ENCODE peak calls at places on chromosomes 16 and 17, in five cellular contexts. One of them, this sample, is unnamed.

GRCh38 chr17:45288825-45289224 is 26.9 kb upstream of the SPATA32 start:
- DNase-seq in SK-N-SH: no peak
- DNase-seq in GM12878: no peak
- DNase-seq in K562: no peak
- DNase-seq in IMR-90: no peak
- DNase-seq in this sample: no peak

GRCh38 chr16:1211451-1212268 is 13.4 kb downstream of the TPSG1 start:
- DNase-seq in K562: no peak
- DNase-seq in SK-N-SH: no peak
- DNase-seq in IMR-90: no peak
- DNase-seq in GM12878: no peak
- DNase-seq in this sample: no peak

GRCh38 chr17:18916816-18917496 is 35.0 kb upstream of the SLC5A10 start:
- DNase-seq in K562: peak
- DNase-seq in GM12878: no peak
- DNase-seq in IMR-90: peak
- DNase-seq in SK-N-SH: no peak
- DNase-seq in this sample: no peak

GRCh38 chr16:24009955-24010354 is 174.2 kb downstream of the PRKCB start:
- DNase-seq in SK-N-SH: no peak
- DNase-seq in GM12878: peak
- DNase-seq in K562: no peak
- DNase-seq in IMR-90: no peak
- DNase-seq in this sample: no peak

GRCh38 chr16:59021751-59022150 is 287.6 kb upstream of the GOT2 start:
- DNase-seq in K562: no peak
- DNase-seq in SK-N-SH: no peak
- DNase-seq in IMR-90: peak
- DNase-seq in GM12878: no peak
- DNase-seq in this sample: peak

GRCh38 chr16:69448470-69449193 is 24.2 kb downstream of the CYB5B start:
- DNase-seq in SK-N-SH: peak
- DNase-seq in GM12878: no peak
- DNase-seq in K562: no peak
- DNase-seq in IMR-90: peak
- DNase-seq in this sample: peak

GRCh38 chr16:82043680-82044584 is 8.9 kb downstream of the HSD17B2 start:
- DNase-seq in K562: no peak
- DNase-seq in GM12878: no peak
- DNase-seq in IMR-90: peak
- DNase-seq in SK-N-SH: no peak
- DNase-seq in this sample: no peak

GRCh38 chr16:48384305-48384981 is 770 bp downstream of the SIAH1 start:
- DNase-seq in GM12878: no peak
- DNase-seq in IMR-90: peak
- DNase-seq in K562: no peak
- DNase-seq in SK-N-SH: peak
- DNase-seq in this sample: peak

GRCh38 chr16:11224096-11224893 is 31.7 kb downstream of the SOCS1 start:
- DNase-seq in SK-N-SH: no peak
- DNase-seq in IMR-90: no peak
- DNase-seq in K562: peak
- DNase-seq in GM12878: peak
- DNase-seq in this sample: no peak

GRCh38 chr16:4982056-4982867 is 24.1 kb downstream of the SEC14L5 start:
- DNase-seq in IMR-90: no peak
- DNase-seq in K562: no peak
- DNase-seq in SK-N-SH: no peak
- DNase-seq in GM12878: no peak
- DNase-seq in this sample: no peak

GRCh38 chr17:69434164-69434579 is 19.7 kb downstream of the MAP2K6 start:
- DNase-seq in IMR-90: peak
- DNase-seq in K562: no peak
- DNase-seq in GM12878: no peak
- DNase-seq in SK-N-SH: no peak
- DNase-seq in this sample: no peak

GRCh38 chr17:80219777-80220708 is at the start of the genes SGSH and SLC26A11:
- DNase-seq in K562: peak
- DNase-seq in SK-N-SH: peak
- DNase-seq in GM12878: no peak
- DNase-seq in IMR-90: peak
- DNase-seq in this sample: peak

GRCh38 chr17:80222376-80223141 is 2.3 kb downstream of the SLC26A11 start:
- DNase-seq in GM12878: no peak
- DNase-seq in SK-N-SH: no peak
- DNase-seq in K562: no peak
- DNase-seq in IMR-90: no peak
- DNase-seq in this sample: no peak

GRCh38 chr17:80221401-80221800 is 1.2 kb downstream of the SLC26A11 start:
- DNase-seq in SK-N-SH: no peak
- DNase-seq in K562: no peak
- DNase-seq in IMR-90: no peak
- DNase-seq in GM12878: no peak
- DNase-seq in this sample: no peak

GRCh38 chr17:80219013-80219776 is 938 bp downstream of the SGSH start:
- DNase-seq in IMR-90: peak
- DNase-seq in GM12878: peak
- DNase-seq in SK-N-SH: peak
- DNase-seq in K562: peak
- DNase-seq in this sample: peak

DNA sequence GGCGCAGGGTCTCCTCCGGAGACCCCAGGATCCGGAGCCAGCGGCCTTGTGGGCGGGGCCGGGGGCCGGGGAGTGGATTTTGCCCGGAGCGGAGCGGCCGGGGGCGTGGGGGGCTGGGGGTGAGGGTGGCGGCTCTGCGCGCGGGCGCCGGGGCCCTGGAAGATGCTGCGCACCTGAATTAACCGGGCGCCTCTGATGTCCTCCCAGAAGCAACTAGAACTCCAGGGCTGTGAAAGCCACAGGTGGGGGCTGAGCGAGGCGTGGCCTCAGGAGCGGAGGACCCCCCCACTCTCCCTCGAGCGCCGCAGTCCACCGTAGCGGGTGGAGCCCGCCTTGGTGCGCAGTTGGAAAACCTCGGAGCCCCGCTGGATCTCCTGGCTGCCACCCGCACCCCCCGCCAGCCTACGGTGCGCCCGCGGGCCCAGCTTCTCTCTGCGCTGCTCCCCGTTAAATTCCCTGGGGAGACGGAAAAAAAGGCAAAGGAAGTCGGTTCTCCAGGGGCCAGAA is 535 bp downstream of the SLC26A11 start:
- DNase-seq in IMR-90: no peak
- DNase-seq in K562: no peak
- DNase-seq in SK-N-SH: peak
- DNase-seq in GM12878: no peak
- DNase-seq in this sample: no peak
- TF ChIP-seq RCOR1 in IMR-90: no peak
- TF ChIP-seq RCOR1 in K562: no peak
- TF ChIP-seq RCOR1 in SK-N-SH: no peak
- TF ChIP-seq RCOR1 in GM12878: no peak
- TF ChIP-seq RCOR1 in this sample: no peak

DNA sequence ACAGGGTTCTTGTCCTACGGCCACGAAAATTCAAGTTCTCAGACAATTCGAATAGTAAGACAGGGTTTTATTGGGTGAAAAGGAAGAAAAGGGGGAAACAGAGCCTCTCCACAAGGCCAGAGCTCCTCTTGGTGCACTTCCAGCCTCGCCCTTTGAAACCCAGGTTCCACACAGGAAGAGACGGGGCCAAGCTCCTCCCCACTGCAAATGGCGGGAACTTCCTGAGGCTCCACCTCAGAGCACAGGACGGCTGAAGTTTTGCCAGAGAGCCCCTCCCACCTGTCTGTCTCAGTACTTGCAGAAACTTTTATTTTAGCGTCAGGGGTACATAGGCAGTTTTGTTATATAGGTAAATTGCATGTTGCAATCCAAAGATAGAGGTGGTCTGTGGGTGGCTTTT is 165.7 kb upstream of the CDH8 start:
- DNase-seq in K562: no peak
- DNase-seq in SK-N-SH: no peak
- DNase-seq in IMR-90: no peak
- DNase-seq in GM12878: no peak
- DNase-seq in this sample: no peak
- TF ChIP-seq RCOR1 in K562: no peak
- TF ChIP-seq RCOR1 in SK-N-SH: no peak
- TF ChIP-seq RCOR1 in IMR-90: no peak
- TF ChIP-seq RCOR1 in GM12878: no peak
- TF ChIP-seq RCOR1 in this sample: no peak

GRCh38 chr17:78766225-78766624 is 15.8 kb downstream of the CYTH1 start:
- DNase-seq in IMR-90: no peak
- DNase-seq in GM12878: no peak
- DNase-seq in SK-N-SH: no peak
- DNase-seq in K562: no peak
- DNase-seq in this sample: no peak

GRCh38 chr17:78766743-78767294 is 15.3 kb downstream of the CYTH1 start:
- DNase-seq in GM12878: no peak
- DNase-seq in SK-N-SH: no peak
- DNase-seq in IMR-90: no peak
- DNase-seq in K562: no peak
- DNase-seq in this sample: no peak

GRCh38 chr17:78765821-78766220 is 16.3 kb downstream of the CYTH1 start:
- DNase-seq in IMR-90: no peak
- DNase-seq in SK-N-SH: no peak
- DNase-seq in K562: no peak
- DNase-seq in GM12878: no peak
- DNase-seq in this sample: no peak

GRCh38 chr17:78769200-78769773 is 12.8 kb downstream of the CYTH1 start:
- DNase-seq in IMR-90: no peak
- DNase-seq in K562: no peak
- DNase-seq in GM12878: no peak
- DNase-seq in SK-N-SH: no peak
- DNase-seq in this sample: no peak

GRCh38 chr17:78767806-78768205 is 14.3 kb downstream of the CYTH1 start:
- DNase-seq in K562: no peak
- DNase-seq in SK-N-SH: no peak
- DNase-seq in GM12878: no peak
- DNase-seq in IMR-90: peak
- DNase-seq in this sample: no peak
- TF ChIP-seq RCOR1 in K562: no peak
- TF ChIP-seq RCOR1 in SK-N-SH: no peak
- TF ChIP-seq RCOR1 in GM12878: no peak
- TF ChIP-seq RCOR1 in IMR-90: no peak
- TF ChIP-seq RCOR1 in this sample: no peak

DNA sequence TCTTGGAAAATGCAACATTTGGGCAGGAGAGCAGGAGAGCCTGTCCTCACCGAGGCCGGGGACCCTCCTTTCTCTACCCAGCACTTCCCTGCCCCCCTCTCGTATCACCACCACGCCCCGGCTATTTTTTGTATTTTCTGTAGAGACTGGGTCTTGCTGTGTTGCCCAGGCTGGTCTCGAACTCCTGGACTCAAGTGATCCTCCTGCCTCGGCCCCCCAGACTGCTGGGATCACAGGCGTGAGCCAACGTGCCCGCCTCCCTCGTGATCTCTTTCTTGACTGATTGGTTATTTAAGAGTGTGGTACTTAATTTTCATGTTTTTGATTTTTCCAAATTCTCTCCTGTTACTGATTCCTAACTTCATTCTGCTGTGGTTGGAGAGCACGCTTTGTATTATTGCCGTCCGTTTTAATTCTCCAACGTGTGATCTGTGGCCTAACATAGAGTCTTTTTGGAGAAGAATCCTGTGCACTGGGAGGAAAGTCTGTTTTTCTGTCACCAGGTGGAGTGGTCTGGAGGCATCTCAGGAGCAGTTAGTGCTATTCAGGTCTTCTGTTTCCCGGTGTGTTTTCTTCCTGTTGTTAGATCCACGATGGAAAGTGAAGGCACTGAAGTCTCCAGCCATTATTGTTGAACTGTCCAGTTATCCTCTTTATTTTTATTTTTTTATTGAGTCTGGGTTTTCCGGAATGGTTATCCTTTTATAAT is 40.4 kb downstream of the ZNF778 start:
- DNase-seq in K562: no peak
- DNase-seq in IMR-90: no peak
- DNase-seq in GM12878: no peak
- DNase-seq in SK-N-SH: peak
- DNase-seq in this sample: no peak
- TF ChIP-seq RCOR1 in K562: no peak
- TF ChIP-seq RCOR1 in IMR-90: no peak
- TF ChIP-seq RCOR1 in GM12878: no peak
- TF ChIP-seq RCOR1 in SK-N-SH: no peak
- TF ChIP-seq RCOR1 in this sample: no peak

DNA sequence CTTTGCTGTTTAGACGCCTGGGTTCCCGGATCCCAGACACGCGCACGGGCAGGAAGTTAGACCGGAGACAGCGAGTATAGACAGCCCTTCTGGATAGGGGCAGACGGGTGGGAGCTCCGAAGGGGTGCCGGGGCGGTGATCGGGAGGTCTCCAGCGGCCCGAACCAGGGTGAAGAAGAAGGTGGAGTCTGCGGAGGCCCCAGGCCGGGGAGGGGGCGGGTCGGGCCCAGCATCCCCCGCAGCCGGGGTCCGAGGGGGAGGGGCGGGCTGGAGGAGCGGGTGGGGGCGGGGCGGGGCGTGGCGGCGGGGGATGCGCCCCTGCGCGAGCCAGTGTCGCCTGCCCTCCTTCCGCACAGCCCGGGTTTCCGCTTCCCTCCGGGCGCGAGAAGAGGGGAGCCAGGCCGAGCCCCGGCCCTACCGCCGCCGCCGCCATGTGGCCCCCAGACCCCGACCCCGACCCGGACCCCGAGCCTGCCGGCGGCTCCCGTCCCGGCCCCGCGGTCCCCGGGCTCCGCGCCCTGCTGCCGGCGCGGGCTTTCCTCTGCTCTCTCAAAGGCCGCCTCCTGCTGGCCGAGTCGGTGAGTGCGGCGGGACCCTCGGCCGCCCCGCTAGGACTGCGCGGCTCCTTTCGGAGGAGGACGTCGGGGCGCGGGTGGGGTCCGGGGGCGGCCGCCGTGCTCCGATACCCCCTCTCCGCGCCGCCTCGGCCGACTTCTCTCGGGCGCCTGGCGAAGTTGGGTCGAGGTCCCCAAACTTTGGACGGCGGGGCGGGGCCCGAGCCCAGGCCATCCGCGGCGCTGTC is at the start of gene CMTM3:
- DNase-seq in IMR-90: peak
- DNase-seq in SK-N-SH: peak
- DNase-seq in K562: peak
- DNase-seq in GM12878: no peak
- DNase-seq in this sample: peak
- TF ChIP-seq RCOR1 in IMR-90: no peak
- TF ChIP-seq RCOR1 in SK-N-SH: no peak
- TF ChIP-seq RCOR1 in K562: peak
- TF ChIP-seq RCOR1 in GM12878: no peak
- TF ChIP-seq RCOR1 in this sample: no peak

GRCh38 chr17:74603746-74604145 is 11.7 kb upstream of the CD300LD start:
- DNase-seq in IMR-90: no peak
- DNase-seq in GM12878: no peak
- DNase-seq in SK-N-SH: no peak
- DNase-seq in K562: no peak
- DNase-seq in this sample: no peak

GRCh38 chr17:74604748-74605147 is 12.7 kb upstream of the CD300LD start:
- DNase-seq in IMR-90: no peak
- DNase-seq in K562: no peak
- DNase-seq in SK-N-SH: no peak
- DNase-seq in GM12878: no peak
- DNase-seq in this sample: no peak

GRCh38 chr17:74606050-74606449 is 14.0 kb upstream of the CD300LD start:
- DNase-seq in SK-N-SH: no peak
- DNase-seq in IMR-90: no peak
- DNase-seq in K562: no peak
- DNase-seq in GM12878: no peak
- DNase-seq in this sample: no peak

GRCh38 chr17:74604200-74604599 is 12.1 kb upstream of the CD300LD start:
- DNase-seq in GM12878: no peak
- DNase-seq in IMR-90: no peak
- DNase-seq in SK-N-SH: no peak
- DNase-seq in K562: no peak
- DNase-seq in this sample: no peak

GRCh38 chr17:74605361-74605760 is 13.3 kb upstream of the CD300LD start:
- DNase-seq in SK-N-SH: no peak
- DNase-seq in GM12878: no peak
- DNase-seq in IMR-90: peak
- DNase-seq in K562: no peak
- DNase-seq in this sample: peak
- TF ChIP-seq RCOR1 in SK-N-SH: no peak
- TF ChIP-seq RCOR1 in GM12878: no peak
- TF ChIP-seq RCOR1 in IMR-90: no peak
- TF ChIP-seq RCOR1 in K562: no peak
- TF ChIP-seq RCOR1 in this sample: no peak